ENCODE peak calls at places on chromosomes 13 and 19, in eight cellular contexts. A is heart left ventricle, D is small intestine, K is upper lobe of left lung, S is Peyer's patch, P is ascending aorta, H is lower lobe of right lung, L is brain microvascular endothelial cell. U is an unnamed sample.

GRCh38 chr13:99298056-99298455 is 9.1 kb downstream of the GPR183 start:
- DNase-seq in A (no peak), D (no peak), K (no peak), S (no peak), P (no peak), H (no peak), L (no peak), U (no peak)

GRCh38 chr19:1168877-1169791 is 4.9 kb downstream of the SBNO2 start:
- DNase-seq in A (peak), D (no peak), K (no peak), S (peak), P (no peak), H (peak), L (peak), U (no peak)

GRCh38 chr13:30737511-30738342 is 2.4 kb downstream of the ALOX5AP start:
- DNase-seq in A (no peak), D (no peak), K (peak), S (no peak), P (no peak), H (no peak), L (no peak), U (no peak)

GRCh38 chr13:26377038-26377437 is 123.1 kb downstream of the CDK8 start:
- DNase-seq in A (no peak), D (peak), K (no peak), S (peak), P (no peak), H (no peak), L (peak), U (no peak)

GRCh38 chr19:47247308-47247990 is 8.9 kb upstream of the CCDC9 start:
- DNase-seq in A (peak), D (peak), K (peak), S (peak), P (no peak), H (peak), L (peak), U (peak)

GRCh38 chr13:100394005-100394695 is 194.4 kb downstream of the GGACT start:
- DNase-seq in A (no peak), D (no peak), K (no peak), S (no peak), P (no peak), H (no peak), L (peak), U (no peak)

GRCh38 chr13:106477303-106477702 is 58.2 kb downstream of the EFNB2 start:
- DNase-seq in A (no peak), D (peak), K (no peak), S (no peak), P (no peak), H (no peak), L (no peak), U (no peak)

GRCh38 chr13:75770164-75771145 is 134.3 kb downstream of the LMO7 start:
- DNase-seq in A (no peak), D (no peak), K (no peak), S (no peak), P (no peak), H (no peak), L (peak), U (no peak)

GRCh38 chr19:10106100-10106936 is at the start of gene PPAN:
- DNase-seq in A (peak), D (peak), K (peak), S (peak), P (peak), H (peak), L (peak), U (peak)

GRCh38 chr13:106685142-106685541 is 117.2 kb upstream of the ARGLU1 start:
- DNase-seq in A (no peak), D (no peak), K (no peak), S (no peak), P (no peak), H (no peak), L (no peak), U (no peak)

GRCh38 chr19:11495481-11495880 is 10.2 kb downstream of the ZNF653 start:
- DNase-seq in A (no peak), D (no peak), K (no peak), S (no peak), P (no peak), H (no peak), L (no peak), U (no peak)

GRCh38 chr13:38902551-38902950 is 88.1 kb downstream of the STOML3 start:
- DNase-seq in A (no peak), D (no peak), K (no peak), S (no peak), P (no peak), H (no peak), L (no peak), U (no peak)

GRCh38 chr13:76516013-76516412 is 370.2 kb downstream of the KCTD12 start:
- DNase-seq in A (no peak), D (no peak), K (no peak), S (no peak), P (no peak), H (no peak), L (peak), U (no peak)

GRCh38 chr19:19485161-19485997 is 30.0 kb downstream of the TSSK6 start:
- DNase-seq in A (peak), D (no peak), K (no peak), S (no peak), P (no peak), H (no peak), L (peak), U (no peak)

GRCh38 chr19:4638330-4638729 is 986 bp upstream of the TNFAIP8L1 start:
- DNase-seq in A (peak), D (no peak), K (no peak), S (no peak), P (no peak), H (no peak), L (no peak), U (no peak)

GRCh38 chr19:41808663-41809566 is 12.5 kb downstream of the CEACAM3 start:
- DNase-seq in A (peak), D (no peak), K (peak), S (no peak), P (no peak), H (peak), L (no peak), U (no peak)

GRCh38 chr13:113653264-113654174 is 4.5 kb downstream of the ATP4B start:
- DNase-seq in A (no peak), D (no peak), K (peak), S (peak), P (no peak), H (peak), L (no peak), U (no peak)

GRCh38 chr19:47243776-47244547 is 12.4 kb upstream of the CCDC9 start:
- DNase-seq in A (peak), D (peak), K (peak), S (peak), P (no peak), H (peak), L (peak), U (peak)

GRCh38 chr13:100440756-100441421 is 147.7 kb downstream of the GGACT start:
- DNase-seq in A (no peak), D (no peak), K (no peak), S (no peak), P (no peak), H (no peak), L (no peak), U (no peak)

GRCh38 chr13:35164324-35164932 is 222.4 kb downstream of the NBEA start:
- DNase-seq in A (no peak), D (peak), K (no peak), S (no peak), P (no peak), H (no peak), L (no peak), U (no peak)

GRCh38 chr13:108957369-108958012 is 328.1 kb downstream of the MYO16 start:
- DNase-seq in A (no peak), D (no peak), K (no peak), S (no peak), P (no peak), H (no peak), L (peak), U (no peak)

GRCh38 chr13:86974995-86975328 is 696.2 kb upstream of the SLITRK5 start:
- DNase-seq in A (no peak), D (no peak), K (no peak), S (no peak), P (no peak), H (no peak), L (no peak), U (no peak)

GRCh38 chr13:102825921-102826706 is 19.7 kb upstream of the ERCC5 start:
- DNase-seq in A (no peak), D (no peak), K (no peak), S (no peak), P (no peak), H (no peak), L (peak), U (no peak)

GRCh38 chr13:60642552-60642951 is 245.5 kb downstream of the TDRD3 start:
- DNase-seq in A (no peak), D (no peak), K (no peak), S (no peak), P (no peak), H (no peak), L (no peak), U (no peak)

DNA sequence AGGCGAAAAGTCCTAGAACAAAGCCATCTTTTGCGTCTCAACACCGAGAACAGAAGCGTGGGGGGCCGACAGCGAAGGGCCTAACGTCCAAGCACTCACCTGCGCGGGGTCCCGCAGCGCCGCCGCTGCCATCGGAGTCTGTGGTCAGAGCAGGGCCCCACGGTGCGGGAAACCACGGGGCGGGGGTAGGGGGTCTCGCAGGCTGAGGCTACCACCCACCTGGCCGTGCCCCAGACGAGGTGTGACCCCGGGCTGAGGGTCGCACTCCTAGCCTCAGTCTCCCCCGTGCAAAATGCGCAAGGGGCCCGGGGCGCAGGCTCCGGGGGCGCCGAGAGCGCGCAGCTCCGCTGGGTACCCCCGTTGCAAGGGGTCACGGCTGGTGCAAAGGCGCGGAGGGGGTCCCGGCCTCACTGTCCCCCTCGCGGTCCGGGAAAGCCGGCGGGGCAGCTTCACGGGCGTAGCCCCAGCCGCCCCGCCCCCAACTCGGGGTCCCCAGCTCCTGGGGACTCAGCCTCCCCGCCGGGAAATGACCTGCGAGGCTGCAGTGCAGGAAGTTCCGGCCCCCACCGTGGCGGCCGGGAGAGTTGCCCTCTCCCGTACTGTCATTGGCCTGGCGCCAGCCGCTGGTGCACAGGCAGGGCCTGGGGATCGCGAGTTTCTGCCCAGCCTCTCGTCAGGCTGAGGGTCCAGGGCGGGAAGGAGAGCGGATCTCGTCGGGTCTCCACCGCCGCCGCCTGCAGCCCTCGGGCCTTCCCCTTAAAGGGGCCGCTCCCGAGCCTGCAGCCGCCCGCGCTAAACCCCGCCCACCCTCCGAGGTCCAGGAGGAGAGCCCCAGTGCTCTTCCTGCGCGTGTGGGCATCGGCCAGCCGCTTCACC is at the start of gene ZNF792:
- DNase-seq in A (peak), D (peak), K (peak), S (peak), P (no peak), H (peak), L (peak), U (peak)
- H3K4me3 ChIP-seq in A (peak), D (peak), K (peak), S (peak), P (peak), H (peak), L (peak), U (peak)

DNA sequence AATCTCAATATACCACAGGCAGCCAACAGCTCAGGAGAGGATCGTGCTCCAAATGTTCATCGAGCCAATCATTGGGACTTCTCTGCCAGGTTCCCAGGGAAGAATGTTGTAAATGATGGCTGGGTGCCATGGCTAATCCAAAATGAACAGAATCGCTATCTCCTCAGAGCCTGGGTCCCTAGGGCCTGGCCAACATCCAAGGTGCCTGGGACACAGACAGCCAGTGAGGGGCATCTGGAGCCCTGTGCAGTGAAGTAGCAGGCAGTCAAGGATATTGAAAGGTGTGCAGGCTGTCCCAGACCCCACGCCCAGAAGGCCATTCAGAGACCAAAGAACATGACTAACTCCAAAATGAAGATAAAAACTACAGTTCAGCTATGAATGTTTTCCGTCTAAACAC is 37.7 kb downstream of the BRD4 start:
- DNase-seq in A (peak), D (no peak), K (no peak), S (no peak), P (no peak), H (no peak), L (no peak), U (no peak)
- H3K27ac ChIP-seq in A (no peak), D (no peak), K (peak), S (no peak), P (peak), H (no peak), L (no peak), U (no peak)

GRCh38 chr13:51643882-51644281 is 59.6 kb downstream of the WDFY2 start:
- DNase-seq in A (no peak), D (no peak), K (no peak), S (no peak), P (no peak), H (no peak), L (peak), U (no peak)
- H3K4me3 ChIP-seq in A (no peak), D (no peak), K (no peak), S (no peak), P (no peak), H (no peak), L (no peak), U (no peak)

GRCh38 chr19:5990289-5990797 is 12.4 kb upstream of the RANBP3 start:
- DNase-seq in A (no peak), D (no peak), K (no peak), S (no peak), P (no peak), H (no peak), L (no peak), U (no peak)

GRCh38 chr19:5993516-5994406 is 15.8 kb upstream of the RANBP3 start:
- DNase-seq in A (peak), D (no peak), K (no peak), S (no peak), P (no peak), H (peak), L (peak), U (no peak)

GRCh38 chr19:5991244-5991838 is 13.4 kb upstream of the RANBP3 start:
- DNase-seq in A (no peak), D (no peak), K (no peak), S (no peak), P (no peak), H (no peak), L (no peak), U (no peak)

GRCh38 chr19:5994407-5995165 is 16.6 kb upstream of the RANBP3 start:
- DNase-seq in A (peak), D (no peak), K (no peak), S (no peak), P (no peak), H (no peak), L (no peak), U (no peak)

DNA sequence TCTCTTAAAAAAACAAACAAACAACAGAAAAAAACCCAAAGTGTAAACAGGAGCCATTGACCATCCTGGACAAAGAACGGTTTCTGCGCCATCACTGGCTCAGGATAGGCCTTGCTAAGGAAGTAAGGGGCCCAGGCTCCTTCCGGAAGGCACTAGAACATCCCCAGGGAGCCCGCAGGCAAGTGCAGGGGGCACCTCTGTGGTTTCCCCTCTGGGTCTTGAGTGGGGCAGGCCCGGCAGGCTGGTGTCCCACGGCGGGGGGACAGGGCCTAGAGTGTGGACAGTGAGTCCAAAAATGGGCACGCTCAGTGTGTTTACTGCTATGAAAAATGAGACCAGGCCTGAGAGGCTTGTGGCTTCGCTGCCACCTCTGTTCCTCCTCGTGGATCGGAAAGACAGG is 14.8 kb upstream of the RANBP3 start:
- DNase-seq in A (no peak), D (no peak), K (no peak), S (no peak), P (no peak), H (no peak), L (no peak), U (no peak)
- H3K27ac ChIP-seq in A (no peak), D (no peak), K (no peak), S (no peak), P (no peak), H (no peak), L (no peak), U (no peak)

DNA sequence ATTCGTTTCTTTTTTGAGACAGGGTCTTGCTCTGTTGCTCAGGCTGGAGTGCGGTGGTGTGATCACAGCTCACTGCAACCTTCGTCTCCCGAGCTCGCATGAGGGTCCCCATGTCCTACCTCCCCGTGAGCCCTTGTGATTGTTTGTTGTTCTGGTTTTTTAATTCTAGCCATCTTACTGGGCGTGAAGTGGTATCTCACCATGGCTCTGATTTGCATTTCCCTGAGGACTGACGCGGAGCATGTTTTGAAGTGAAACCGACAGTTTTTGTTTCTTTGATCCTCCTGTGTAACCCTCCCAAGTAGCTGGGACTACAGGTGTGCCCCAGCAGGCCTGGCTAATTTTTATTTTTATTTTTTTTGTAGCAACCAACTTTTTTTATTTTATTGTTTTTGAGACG is 21.7 kb downstream of the GNG7 start:
- DNase-seq in A (no peak), D (no peak), K (no peak), S (peak), P (no peak), H (no peak), L (no peak), U (no peak)
- H3K4me3 ChIP-seq in A (no peak), D (no peak), K (no peak), S (no peak), P (no peak), H (no peak), L (no peak), U (no peak)

GRCh38 chr19:55449469-55449868 is 6.4 kb upstream of the SHISA7 start:
- DNase-seq in A (no peak), D (no peak), K (no peak), S (no peak), P (no peak), H (no peak), L (no peak), U (no peak)

GRCh38 chr19:55452381-55453325 is 8.8 kb downstream of the ISOC2 start:
- DNase-seq in A (peak), D (peak), K (no peak), S (peak), P (no peak), H (no peak), L (peak), U (peak)

GRCh38 chr19:55453861-55454260 is 7.6 kb downstream of the ISOC2 start:
- DNase-seq in A (no peak), D (no peak), K (no peak), S (no peak), P (no peak), H (no peak), L (no peak), U (no peak)

GRCh38 chr19:55451522-55452380 is 8.7 kb upstream of the SHISA7 start:
- DNase-seq in A (no peak), D (no peak), K (no peak), S (no peak), P (no peak), H (no peak), L (no peak), U (peak)

GRCh38 chr19:55451163-55451521 is 8.0 kb upstream of the SHISA7 start:
- DNase-seq in A (no peak), D (no peak), K (no peak), S (no peak), P (no peak), H (no peak), L (no peak), U (no peak)
- H3K27ac ChIP-seq in A (no peak), D (no peak), K (no peak), S (no peak), P (no peak), H (no peak), L (no peak), U (peak)

GRCh38 chr13:41313659-41314197 is 2.7 kb downstream of the NAA16 start:
- DNase-seq in A (no peak), D (no peak), K (no peak), S (no peak), P (no peak), H (no peak), L (no peak), U (no peak)

GRCh38 chr13:41315466-41316047 is 4.5 kb downstream of the NAA16 start:
- DNase-seq in A (no peak), D (no peak), K (no peak), S (no peak), P (no peak), H (no peak), L (no peak), U (no peak)

GRCh38 chr13:41310963-41311606 is at the start of gene NAA16:
- DNase-seq in A (peak), D (peak), K (peak), S (peak), P (peak), H (peak), L (peak), U (peak)

GRCh38 chr13:41311607-41312500 is 787 bp downstream of the NAA16 start:
- DNase-seq in A (peak), D (peak), K (peak), S (peak), P (no peak), H (peak), L (peak), U (no peak)

DNA sequence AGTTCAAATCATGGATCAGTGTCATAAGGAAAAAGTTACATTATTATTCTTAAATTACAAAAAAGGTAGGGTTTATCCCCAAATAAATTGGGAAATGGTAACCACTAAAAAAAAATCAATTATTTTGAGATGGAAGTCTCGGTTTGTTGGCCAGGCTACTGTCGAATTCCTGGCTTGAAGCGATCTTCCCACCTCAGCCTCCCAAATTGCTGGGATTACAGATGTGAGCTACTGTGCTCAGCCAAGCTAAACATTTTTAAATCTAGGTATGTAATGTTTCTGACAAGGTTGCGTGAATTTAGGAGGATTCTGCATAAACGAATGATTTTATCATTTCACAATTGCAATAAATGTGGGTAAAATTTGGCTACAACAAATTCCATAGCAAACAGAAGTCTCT is 2.0 kb downstream of the NAA16 start:
- DNase-seq in A (no peak), D (no peak), K (no peak), S (no peak), P (no peak), H (no peak), L (no peak), U (no peak)
- H3K4me3 ChIP-seq in A (peak), D (no peak), K (no peak), S (no peak), P (no peak), H (peak), L (no peak), U (peak)